ENCODE peak calls at places on chromosome 12, in five cellular contexts. One of them, this sample, is unnamed.

GRCh38 chr12:107351109-107351508 is 257.8 kb upstream of the CRY1 start:
- DNase-seq in neural crest cell: no peak
- DNase-seq in B cell: no peak
- DNase-seq in HFF-Myc: no peak
- DNase-seq in ovary: no peak
- DNase-seq in this sample: no peak

GRCh38 chr12:95802482-95803264 is 12.1 kb upstream of the NTN4 start:
- DNase-seq in ovary: no peak
- DNase-seq in HFF-Myc: peak; percentile 41
- DNase-seq in neural crest cell: no peak
- DNase-seq in B cell: no peak
- DNase-seq in this sample: no peak

GRCh38 chr12:56720696-56721615 is 4.1 kb downstream of the NACA start:
- DNase-seq in HFF-Myc: no peak
- DNase-seq in neural crest cell: no peak
- DNase-seq in ovary: no peak
- DNase-seq in B cell: no peak
- DNase-seq in this sample: no peak

GRCh38 chr12:132276066-132276719 is 53.2 kb downstream of the GALNT9 start:
- DNase-seq in HFF-Myc: no peak
- DNase-seq in B cell: no peak
- DNase-seq in ovary: no peak
- DNase-seq in neural crest cell: no peak
- DNase-seq in this sample: no peak

GRCh38 chr12:53603196-53603595 is 23.0 kb downstream of the ATF7 start:
- DNase-seq in B cell: no peak
- DNase-seq in HFF-Myc: no peak
- DNase-seq in neural crest cell: no peak
- DNase-seq in ovary: no peak
- DNase-seq in this sample: no peak

GRCh38 chr12:13024151-13024946 is 19.8 kb upstream of the FAM234B start:
- DNase-seq in ovary: no peak
- DNase-seq in HFF-Myc: peak; percentile 53
- DNase-seq in neural crest cell: no peak
- DNase-seq in B cell: no peak
- DNase-seq in this sample: no peak

GRCh38 chr12:72075891-72076557 is 137.4 kb downstream of the TPH2 start:
- DNase-seq in HFF-Myc: no peak
- DNase-seq in neural crest cell: no peak
- DNase-seq in B cell: no peak
- DNase-seq in ovary: no peak
- DNase-seq in this sample: no peak

GRCh38 chr12:55724940-55725309 is 3.9 kb downstream of the CD63 start:
- DNase-seq in ovary: peak; percentile 28
- DNase-seq in B cell: no peak
- DNase-seq in HFF-Myc: no peak
- DNase-seq in neural crest cell: no peak
- DNase-seq in this sample: no peak

GRCh38 chr12:6276936-6277615 is 33.4 kb upstream of the PLEKHG6 start:
- DNase-seq in B cell: no peak
- DNase-seq in ovary: no peak
- DNase-seq in HFF-Myc: no peak
- DNase-seq in neural crest cell: no peak
- DNase-seq in this sample: peak; percentile 7

GRCh38 chr12:122865268-122866231 is 30.3 kb downstream of the HIP1R start:
- DNase-seq in ovary: peak; percentile 40
- DNase-seq in B cell: peak; percentile 59
- DNase-seq in neural crest cell: no peak
- DNase-seq in HFF-Myc: no peak
- DNase-seq in this sample: no peak

GRCh38 chr12:4648099-4648498 is 752 bp downstream of the AKAP3 start:
- DNase-seq in HFF-Myc: no peak
- DNase-seq in ovary: no peak
- DNase-seq in neural crest cell: no peak
- DNase-seq in B cell: no peak
- DNase-seq in this sample: no peak

GRCh38 chr12:109065154-109065852 is 12.9 kb downstream of the USP30 start:
- DNase-seq in ovary: no peak
- DNase-seq in HFF-Myc: no peak
- DNase-seq in B cell: no peak
- DNase-seq in neural crest cell: no peak
- DNase-seq in this sample: no peak

GRCh38 chr12:51913071-51914033 is 6.0 kb downstream of the ACVRL1 start:
- DNase-seq in ovary: no peak
- DNase-seq in neural crest cell: no peak
- DNase-seq in HFF-Myc: no peak
- DNase-seq in B cell: no peak
- DNase-seq in this sample: no peak
- TF ChIP-seq CTCF in ovary: no peak
- TF ChIP-seq CTCF in neural crest cell: no peak
- TF ChIP-seq CTCF in HFF-Myc: peak; percentile 10
- TF ChIP-seq CTCF in B cell: no peak
- TF ChIP-seq CTCF in this sample: no peak

DNA sequence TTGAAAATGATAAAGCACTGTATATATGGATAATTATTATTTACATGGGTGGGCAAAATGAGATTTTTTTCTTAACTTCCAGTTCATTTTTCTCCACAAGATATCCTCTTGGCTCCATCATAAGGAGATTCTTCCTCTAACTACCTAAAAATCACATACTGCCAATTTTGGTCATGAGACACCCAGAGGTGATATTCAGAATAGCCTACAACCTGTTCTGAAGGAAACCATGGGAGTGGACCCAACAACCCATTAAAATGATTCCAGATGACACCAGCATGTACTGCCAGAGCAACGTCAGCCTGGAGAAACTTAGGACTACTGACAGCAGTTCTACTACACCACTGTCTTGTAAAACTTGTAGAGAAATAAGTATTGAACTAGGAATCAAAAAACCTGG is 136.3 kb upstream of the TMPO start:
- DNase-seq in ovary: no peak
- DNase-seq in HFF-Myc: no peak
- DNase-seq in B cell: no peak
- DNase-seq in neural crest cell: no peak
- DNase-seq in this sample: no peak
- TF ChIP-seq CTCF in ovary: no peak
- TF ChIP-seq CTCF in HFF-Myc: no peak
- TF ChIP-seq CTCF in B cell: no peak
- TF ChIP-seq CTCF in neural crest cell: no peak
- TF ChIP-seq CTCF in this sample: no peak

GRCh38 chr12:32542550-32543229 is 136.4 kb upstream of the DNM1L start:
- DNase-seq in B cell: no peak
- DNase-seq in neural crest cell: no peak
- DNase-seq in HFF-Myc: no peak
- DNase-seq in ovary: no peak
- DNase-seq in this sample: no peak
- TF ChIP-seq CTCF in B cell: no peak
- TF ChIP-seq CTCF in neural crest cell: no peak
- TF ChIP-seq CTCF in HFF-Myc: no peak
- TF ChIP-seq CTCF in ovary: no peak
- TF ChIP-seq CTCF in this sample: no peak

GRCh38 chr12:116880213-116880816 is 926 bp downstream of the HRK start:
- DNase-seq in HFF-Myc: no peak
- DNase-seq in B cell: no peak
- DNase-seq in ovary: no peak
- DNase-seq in neural crest cell: no peak
- DNase-seq in this sample: peak; percentile 27

GRCh38 chr12:116881867-116882507 is 746 bp upstream of the HRK start:
- DNase-seq in ovary: no peak
- DNase-seq in B cell: no peak
- DNase-seq in neural crest cell: no peak
- DNase-seq in HFF-Myc: no peak
- DNase-seq in this sample: peak; percentile 39

GRCh38 chr12:116879509-116880212 is 1.6 kb downstream of the HRK start:
- DNase-seq in B cell: no peak
- DNase-seq in ovary: no peak
- DNase-seq in HFF-Myc: no peak
- DNase-seq in neural crest cell: no peak
- DNase-seq in this sample: peak; percentile 31

GRCh38 chr12:116881325-116881866 is at the start of gene HRK:
- DNase-seq in HFF-Myc: no peak
- DNase-seq in neural crest cell: no peak
- DNase-seq in ovary: no peak
- DNase-seq in B cell: no peak
- DNase-seq in this sample: no peak

DNA sequence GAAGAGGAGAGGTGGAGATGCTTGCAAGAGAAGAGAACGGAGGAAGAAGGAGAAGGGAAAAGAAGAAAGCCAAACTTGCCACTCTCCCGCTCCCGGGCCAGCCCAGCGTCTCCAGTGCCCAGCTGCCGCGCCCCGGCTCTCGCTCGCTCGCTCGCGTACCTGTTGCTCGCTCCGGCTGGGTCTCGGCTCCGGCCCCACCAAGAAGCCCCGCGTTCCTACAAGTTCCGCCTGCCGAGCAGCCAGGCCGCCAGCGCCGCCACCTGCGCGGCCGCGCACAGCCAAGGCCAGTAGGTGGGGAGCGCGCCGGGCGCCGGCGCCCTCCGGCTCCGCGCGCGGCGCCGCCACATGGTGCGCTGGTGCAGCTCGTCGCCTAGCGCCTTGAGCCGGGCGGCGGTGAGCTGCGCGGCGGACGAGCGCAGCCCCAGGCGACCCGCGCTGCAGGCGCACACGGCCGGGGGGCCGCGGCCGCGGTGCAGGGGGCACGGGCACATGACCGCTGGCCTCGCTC is 370 bp downstream of the HRK start:
- DNase-seq in neural crest cell: peak; percentile 30
- DNase-seq in HFF-Myc: no peak
- DNase-seq in B cell: peak; percentile 61
- DNase-seq in ovary: peak; percentile 27
- DNase-seq in this sample: peak; percentile 81
- TF ChIP-seq CTCF in neural crest cell: peak; percentile 18
- TF ChIP-seq CTCF in HFF-Myc: no peak
- TF ChIP-seq CTCF in B cell: peak; percentile 9
- TF ChIP-seq CTCF in ovary: no peak
- TF ChIP-seq CTCF in this sample: peak; percentile 17

DNA sequence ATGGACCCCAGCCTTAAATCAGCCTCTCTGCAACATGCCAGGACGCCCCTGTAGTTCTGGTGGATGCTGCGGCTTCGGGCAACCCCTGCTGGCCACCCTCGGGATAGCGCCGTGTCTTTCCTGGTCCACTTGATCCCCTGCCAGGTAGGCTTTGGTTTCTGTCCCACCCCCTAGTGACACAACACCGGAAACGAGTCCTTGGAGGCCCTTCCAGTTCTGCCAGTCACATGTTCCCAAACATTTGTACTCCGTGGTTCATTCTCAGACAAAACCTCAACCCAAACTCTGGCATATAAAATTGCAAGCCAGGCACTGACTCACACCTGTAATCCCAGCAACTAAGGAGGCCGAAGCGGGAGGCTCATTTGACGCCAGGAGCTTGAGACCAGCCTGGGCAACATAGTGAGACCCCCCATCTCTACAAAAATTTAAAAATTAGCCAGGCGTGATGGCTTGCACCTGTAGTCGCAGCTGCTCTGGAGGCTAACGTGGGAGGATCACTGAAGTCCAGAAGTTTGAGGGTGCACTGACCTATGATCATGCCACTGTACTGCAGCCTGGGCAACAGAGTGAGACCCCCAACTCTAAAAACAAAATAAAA is 37.0 kb downstream of the RASAL1 start:
- DNase-seq in ovary: peak; percentile 48
- DNase-seq in neural crest cell: peak; percentile 70
- DNase-seq in HFF-Myc: peak; percentile 74
- DNase-seq in B cell: peak; percentile 71
- DNase-seq in this sample: peak; percentile 85
- TF ChIP-seq CTCF in ovary: no peak
- TF ChIP-seq CTCF in neural crest cell: peak; percentile 76
- TF ChIP-seq CTCF in HFF-Myc: peak; percentile 85
- TF ChIP-seq CTCF in B cell: peak; percentile 95
- TF ChIP-seq CTCF in this sample: peak; percentile 91

DNA sequence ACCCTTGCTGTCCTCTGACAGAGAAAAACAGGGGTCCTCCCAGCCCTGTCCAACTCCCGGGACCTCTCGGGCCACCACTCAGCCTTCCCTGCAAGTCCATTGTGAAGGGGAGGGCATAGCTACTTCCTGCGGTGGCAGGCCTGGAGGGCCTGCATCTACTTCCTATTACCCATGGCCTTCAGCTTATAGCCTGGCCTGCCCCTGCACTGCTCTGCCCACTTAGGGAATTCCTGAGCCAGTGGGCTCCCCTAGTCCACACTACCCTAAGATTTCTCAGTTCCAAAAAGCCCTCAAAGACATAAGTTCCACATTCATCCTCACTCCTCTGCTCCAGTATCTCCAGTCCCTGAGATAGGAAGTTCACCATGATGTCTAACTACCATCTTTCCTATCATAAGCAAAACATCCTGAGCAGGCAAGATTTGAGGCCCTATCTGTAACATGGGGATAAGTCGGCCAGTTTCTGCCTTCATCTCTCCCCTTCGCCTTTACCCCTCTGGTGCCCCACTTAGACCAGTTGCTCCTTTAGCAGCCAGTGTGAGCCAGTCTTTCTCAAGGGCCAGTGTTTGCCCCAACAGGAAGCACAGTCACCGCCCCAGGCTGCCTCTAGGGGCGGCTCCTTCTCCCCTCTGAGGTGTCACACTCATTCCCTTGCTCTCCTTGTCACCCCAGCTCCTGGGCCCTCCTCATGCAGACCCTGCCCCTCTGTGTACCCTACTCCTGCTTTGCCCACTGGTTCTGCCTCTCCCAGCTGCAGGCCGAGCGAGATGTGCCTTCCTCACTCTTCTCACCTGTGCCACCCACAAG is 10.9 kb downstream of the HDAC7 start:
- DNase-seq in B cell: no peak
- DNase-seq in HFF-Myc: no peak
- DNase-seq in neural crest cell: no peak
- DNase-seq in ovary: no peak
- DNase-seq in this sample: no peak
- TF ChIP-seq CTCF in B cell: no peak
- TF ChIP-seq CTCF in HFF-Myc: peak; percentile 29
- TF ChIP-seq CTCF in neural crest cell: peak; percentile 23
- TF ChIP-seq CTCF in ovary: no peak
- TF ChIP-seq CTCF in this sample: no peak

This sample was measured in GM13976.